ENCODE peak calls at places on chromosomes 16 and 17, in ten cellular contexts. C is Peyer's patch, M is adrenal gland, I is gastrocnemius medialis, L is stomach, P is H1, S is IMR-90, A is A549, J is lower leg skin, X is body of pancreas. U is an unnamed sample.

GRCh38 chr17:4005296-4006164 is 41.3 kb upstream of the ATP2A3 start:
- DNase-seq in M (no peak), A (no peak), C (no peak), I (no peak), L (no peak), X (no peak), J (no peak), S (no peak), P (no peak), U (no peak)

GRCh38 chr17:43939886-43940285 is 2.4 kb downstream of the PPY start:
- DNase-seq in P (no peak), L (no peak), I (no peak), C (no peak), J (no peak), S (no peak), M (no peak), X (no peak), A (no peak), U (no peak)

GRCh38 chr17:12691173-12691572 is 25.5 kb downstream of the MYOCD start:
- DNase-seq in X (no peak), L (no peak), P (no peak), A (no peak), C (no peak), M (no peak), J (peak), S (peak), I (no peak), U (no peak)

GRCh38 chr17:44543213-44543904 is 13.9 kb upstream of the FZD2 start:
- DNase-seq in A (peak), I (no peak), M (no peak), L (no peak), J (no peak), S (peak), X (no peak), P (peak), C (no peak), U (peak)

GRCh38 chr16:55333690-55334089 is 9.7 kb downstream of the IRX6 start:
- DNase-seq in P (no peak), I (no peak), M (no peak), J (no peak), L (no peak), S (no peak), A (no peak), C (no peak), X (no peak), U (no peak)

GRCh38 chr17:76504117-76504516 is 2.9 kb upstream of the RHBDF2 start:
- DNase-seq in S (no peak), X (no peak), I (no peak), A (no peak), M (no peak), J (no peak), L (no peak), C (no peak), P (no peak), U (no peak)

GRCh38 chr16:49622421-49623402 is 233.2 kb downstream of the ZNF423 start:
- DNase-seq in I (no peak), S (no peak), A (no peak), P (no peak), J (no peak), L (no peak), X (no peak), M (no peak), C (no peak), U (no peak)

GRCh38 chr16:89588413-89589109 is 13.0 kb downstream of the CPNE7 start:
- DNase-seq in C (no peak), S (no peak), J (no peak), A (no peak), I (no peak), X (no peak), M (no peak), P (no peak), L (no peak), U (no peak)

GRCh38 chr17:54991567-54991966 is 23.0 kb downstream of the STXBP4 start:
- DNase-seq in A (no peak), P (no peak), X (no peak), L (no peak), J (no peak), S (no peak), C (no peak), I (no peak), M (no peak), U (no peak)

GRCh38 chr17:79036609-79037008 is 12.6 kb downstream of the C1QTNF1 start:
- DNase-seq in C (no peak), J (no peak), X (no peak), A (peak), M (peak), L (no peak), S (peak), I (no peak), P (no peak), U (peak)

GRCh38 chr16:31333686-31334649 is 21.0 kb upstream of the ITGAX start:
- DNase-seq in X (no peak), S (peak), J (no peak), I (no peak), L (no peak), P (no peak), C (peak), A (peak), M (no peak), U (no peak)

GRCh38 chr16:75494696-75495601 is at the start of gene CHST6:
- DNase-seq in M (no peak), P (no peak), A (no peak), I (no peak), X (no peak), C (no peak), L (no peak), S (no peak), J (no peak), U (no peak)

GRCh38 chr17:63171428-63172205 is 205.6 kb downstream of the TANC2 start:
- DNase-seq in M (no peak), A (no peak), I (no peak), C (no peak), S (peak), L (no peak), P (no peak), X (no peak), J (no peak), U (no peak)

GRCh38 chr17:13635951-13636350 is 34.2 kb upstream of the HS3ST3A1 start:
- DNase-seq in J (no peak), C (no peak), S (no peak), A (no peak), X (no peak), P (no peak), I (no peak), L (no peak), M (no peak), U (no peak)

GRCh38 chr16:52561910-52562741 is 15.2 kb upstream of the TOX3 start:
- DNase-seq in S (no peak), I (no peak), P (no peak), L (peak), C (no peak), M (no peak), J (no peak), A (no peak), X (no peak), U (no peak)

GRCh38 chr17:80836971-80837481 is 154.6 kb upstream of the CHMP6 start:
- DNase-seq in P (no peak), M (no peak), J (no peak), A (no peak), S (no peak), I (no peak), X (no peak), C (no peak), L (no peak), U (no peak)

GRCh38 chr16:67246945-67247697 is at the start of gene FHOD1:
- DNase-seq in L (peak), A (peak), I (peak), X (peak), S (peak), M (peak), C (peak), J (peak), P (peak), U (peak)
- TF ChIP-seq POLR2A in L (no peak), A (peak), I (peak), X (peak), S (peak), M (peak), C (peak), J (no peak), P (peak), U (peak)

GRCh38 chr16:81652798-81653505 is 126.1 kb upstream of the PLCG2 start:
- DNase-seq in C (no peak), P (no peak), I (no peak), A (no peak), M (no peak), L (no peak), S (no peak), J (no peak), X (no peak), U (no peak)
- TF ChIP-seq POLR2A in C (no peak), P (no peak), I (no peak), A (no peak), M (no peak), L (no peak), S (no peak), J (no peak), X (no peak), U (no peak)

GRCh38 chr17:73205326-73205980 is 12.6 kb downstream of the COG1 start:
- DNase-seq in A (no peak), S (no peak), L (no peak), X (no peak), I (no peak), J (no peak), M (no peak), P (no peak), C (no peak), U (no peak)

GRCh38 chr17:73209436-73209835 is 16.6 kb downstream of the COG1 start:
- DNase-seq in A (no peak), P (no peak), I (no peak), S (no peak), C (no peak), X (no peak), L (no peak), M (no peak), J (no peak), U (no peak)

GRCh38 chr17:73211745-73212144 is 18.9 kb downstream of the COG1 start:
- DNase-seq in X (no peak), C (no peak), P (no peak), S (no peak), A (no peak), I (no peak), L (no peak), M (peak), J (no peak), U (no peak)

GRCh38 chr17:73210002-73210678 is 17.3 kb downstream of the COG1 start:
- DNase-seq in C (no peak), L (no peak), P (no peak), A (peak), I (no peak), S (no peak), X (no peak), M (no peak), J (no peak), U (no peak)

DNA sequence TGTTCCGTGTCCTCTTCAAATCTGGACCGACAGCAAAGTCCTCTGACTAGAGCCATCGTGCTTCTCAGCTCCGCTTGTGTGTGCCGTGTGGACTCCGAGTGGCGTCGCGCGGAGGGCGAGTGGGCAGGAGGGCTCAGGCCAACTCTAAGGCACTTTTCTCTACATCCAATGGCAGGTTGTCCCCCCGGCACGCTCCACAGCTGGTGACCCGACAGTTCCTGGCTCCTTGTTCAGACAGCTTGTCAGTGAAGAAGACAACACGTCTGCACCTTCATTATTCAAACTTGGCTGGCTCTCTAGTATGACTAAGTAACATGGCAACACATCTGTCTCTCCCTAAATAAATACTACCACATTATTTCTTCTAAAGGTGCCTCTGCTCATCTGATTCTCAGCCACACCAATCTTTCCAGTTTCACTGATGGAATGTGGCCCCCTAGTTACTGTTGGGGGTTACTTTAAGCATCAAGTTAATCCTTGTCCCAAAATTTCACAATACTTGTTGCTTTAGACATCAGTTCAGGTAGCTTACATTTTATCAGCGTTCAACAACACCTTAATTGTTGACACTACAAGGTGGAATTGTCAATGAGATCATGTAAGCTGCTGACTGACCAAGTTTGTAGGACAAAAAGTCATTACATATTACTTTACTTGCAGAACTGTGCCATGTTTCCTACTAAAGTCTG is 15.4 kb downstream of the COG1 start:
- DNase-seq in X (no peak), A (no peak), L (no peak), S (no peak), P (no peak), C (no peak), M (no peak), I (no peak), J (no peak), U (no peak)
- TF ChIP-seq POLR2A in X (no peak), A (no peak), L (no peak), S (no peak), P (no peak), C (no peak), M (no peak), I (no peak), J (no peak), U (no peak)

GRCh38 chr17:16447676-16448075 is 32.3 kb downstream of the TRPV2 start:
- DNase-seq in S (no peak), C (no peak), A (no peak), I (no peak), P (no peak), X (no peak), J (no peak), L (no peak), M (no peak), U (no peak)

GRCh38 chr17:16446338-16446983 is 31.1 kb downstream of the TRPV2 start:
- DNase-seq in S (no peak), A (no peak), M (no peak), C (no peak), X (no peak), J (no peak), L (no peak), P (no peak), I (no peak), U (no peak)

GRCh38 chr17:16450028-16450427 is 34.7 kb downstream of the TRPV2 start:
- DNase-seq in P (no peak), C (no peak), S (no peak), X (no peak), J (no peak), I (no peak), L (no peak), M (no peak), A (no peak), U (no peak)

GRCh38 chr17:16448490-16448889 is 33.1 kb downstream of the TRPV2 start:
- DNase-seq in A (no peak), J (no peak), L (no peak), I (no peak), M (no peak), P (no peak), C (no peak), X (no peak), S (no peak), U (no peak)

DNA sequence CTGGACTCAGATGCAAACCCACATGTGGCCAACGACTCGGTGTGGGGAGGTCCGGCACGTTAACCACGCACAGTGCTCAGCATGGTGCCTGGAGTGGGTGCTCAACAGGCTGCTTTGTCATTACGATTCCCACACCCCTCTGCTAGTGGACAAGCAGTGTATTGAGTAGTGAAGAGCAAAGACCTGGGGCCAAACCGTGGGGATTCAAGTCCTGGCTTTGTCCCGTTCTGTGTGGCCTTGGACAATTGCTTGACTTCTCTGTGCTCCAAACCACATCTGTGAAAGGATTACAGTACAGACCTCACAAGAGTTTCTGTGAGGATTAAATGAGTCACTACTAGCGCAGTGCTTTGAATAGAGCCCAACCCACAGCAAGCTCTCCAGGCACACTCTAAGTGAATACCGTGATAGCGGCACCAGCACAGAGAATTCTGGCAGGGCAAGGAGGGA is 33.8 kb downstream of the TRPV2 start:
- DNase-seq in J (no peak), S (peak), A (no peak), I (no peak), X (no peak), P (no peak), M (no peak), C (no peak), L (no peak), U (no peak)
- TF ChIP-seq POLR2A in J (no peak), S (no peak), A (no peak), I (no peak), X (no peak), P (no peak), M (peak), C (no peak), L (no peak), U (no peak)

GRCh38 chr16:47285001-47285400 is 141.3 kb upstream of the NETO2 start:
- DNase-seq in S (no peak), X (no peak), C (no peak), A (no peak), M (no peak), L (no peak), P (no peak), J (no peak), I (no peak), U (no peak)
- TF ChIP-seq POLR2A in S (no peak), X (no peak), C (no peak), A (no peak), M (no peak), L (no peak), P (no peak), J (no peak), I (no peak), U (no peak)

GRCh38 chr17:64498308-64499203 is 1.7 kb upstream of the POLG2 start:
- DNase-seq in C (no peak), I (no peak), A (no peak), X (no peak), M (no peak), L (no peak), J (no peak), S (no peak), P (no peak), U (no peak)
- TF ChIP-seq POLR2A in C (no peak), I (no peak), A (no peak), X (no peak), M (no peak), L (no peak), J (no peak), S (no peak), P (peak), U (no peak)

GRCh38 chr17:7175363-7175733 is 3.8 kb downstream of the ASGR1 start:
- DNase-seq in J (no peak), M (no peak), C (no peak), X (no peak), P (no peak), I (no peak), S (no peak), L (no peak), A (no peak), U (no peak)
- TF ChIP-seq POLR2A in J (no peak), M (no peak), C (no peak), X (no peak), P (no peak), I (no peak), S (no peak), L (no peak), A (no peak), U (no peak)

DNA sequence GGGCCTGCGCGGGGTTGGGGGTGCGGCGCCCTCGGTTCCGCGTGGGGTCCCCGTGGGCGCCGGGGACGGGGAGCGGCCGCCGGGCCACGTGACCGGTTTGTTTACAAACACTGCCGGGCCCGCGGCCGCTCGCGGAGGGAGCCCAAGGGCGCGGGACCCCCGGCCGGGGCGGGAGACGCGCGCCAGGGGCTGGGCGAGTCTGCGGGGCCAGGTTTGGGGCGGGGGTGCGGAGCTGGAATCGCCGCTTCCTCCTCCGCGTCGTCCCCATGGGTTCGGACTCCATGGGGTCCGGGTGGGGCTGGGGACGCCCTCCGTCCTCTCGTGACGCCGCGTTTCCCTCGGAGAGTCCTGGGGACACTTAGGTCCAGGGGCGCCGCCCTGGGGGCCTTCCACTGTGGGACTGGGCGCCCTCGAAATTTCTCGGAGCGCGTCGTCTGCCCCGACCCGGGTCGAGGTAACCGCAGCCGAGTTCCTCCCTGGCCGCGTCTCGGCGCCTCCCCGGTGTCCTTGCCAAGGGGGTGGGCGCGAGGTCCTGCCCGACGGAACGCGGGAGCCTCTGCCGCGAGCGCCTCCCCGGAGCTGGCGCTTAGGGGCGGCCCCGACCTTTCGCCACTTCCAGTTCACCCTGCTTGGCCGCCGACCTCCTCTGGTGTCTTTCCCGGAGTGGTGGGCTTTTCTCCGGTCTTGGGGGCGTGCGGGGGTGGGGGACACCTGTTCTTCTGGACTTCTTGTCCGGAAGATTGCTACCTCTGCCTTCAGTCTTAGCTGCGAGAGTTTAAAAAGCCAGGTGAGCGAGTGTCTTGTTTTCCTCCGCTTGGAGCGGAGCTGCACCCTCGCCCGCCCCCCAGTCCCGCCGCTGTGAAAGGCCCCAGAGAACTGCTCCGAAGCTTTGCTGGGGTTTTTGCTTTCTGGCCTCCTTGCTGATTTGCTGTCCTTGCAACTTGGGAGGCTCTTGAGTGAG is 754 bp downstream of the YPEL2 start:
- DNase-seq in S (no peak), L (peak), P (no peak), I (peak), M (peak), J (peak), X (peak), A (no peak), C (peak), U (peak)
- TF ChIP-seq POLR2A in S (no peak), L (no peak), P (no peak), I (peak), M (peak), J (no peak), X (peak), A (no peak), C (no peak), U (no peak)

GRCh38 chr17:1716912-1717695 is 6.9 kb upstream of the TLCD2 start:
- DNase-seq in P (peak), S (peak), M (peak), L (peak), J (peak), I (peak), A (peak), X (peak), C (peak), U (peak)
- TF ChIP-seq POLR2A in P (peak), S (peak), M (peak), L (peak), J (no peak), I (peak), A (peak), X (peak), C (peak), U (peak)

GRCh38 chr17:509316-509715 is 156.7 kb upstream of the RPH3AL start:
- DNase-seq in S (no peak), I (no peak), J (no peak), M (no peak), P (no peak), X (no peak), C (no peak), L (no peak), A (no peak), U (no peak)
- TF ChIP-seq POLR2A in S (no peak), I (no peak), J (no peak), M (no peak), P (no peak), X (no peak), C (no peak), L (no peak), A (no peak), U (no peak)